ENCODE peak calls at places on chromosomes 6 and 20, in eight cellular contexts. W, V, M, S, D, J, A and Z are unnamed samples.

GRCh38 chr20:53611449-53611894 is 17.8 kb upstream of the ZNF217 start:
- DNase-seq in W (peak; percentile 74), D (no peak), S (no peak), V (peak; percentile 92), J (peak; percentile 37), M (peak; percentile 99), A (peak; percentile 25), Z (peak; percentile 90)

GRCh38 chr20:49573900-49574416 is 6.0 kb upstream of the PTGIS start:
- DNase-seq in D (no peak), M (no peak), J (no peak), W (no peak), A (peak; percentile 8), V (no peak), S (no peak), Z (no peak)

GRCh38 chr6:147382945-147383554 is 125.4 kb upstream of the SAMD5 start:
- DNase-seq in S (no peak), V (peak; percentile 34), M (peak; percentile 76), J (no peak), D (no peak), W (peak; percentile 19), A (no peak), Z (peak; percentile 55)

GRCh38 chr6:56570434-56571359 is 72.0 kb downstream of the DST start:
- DNase-seq in A (no peak), M (peak; percentile 62), D (no peak), V (peak; percentile 43), S (no peak), W (no peak), J (no peak), Z (peak; percentile 60)

GRCh38 chr20:41608606-41609005 is 9.6 kb downstream of the CHD6 start:
- DNase-seq in D (no peak), W (no peak), M (no peak), J (no peak), A (no peak), V (no peak), S (no peak), Z (no peak)

GRCh38 chr6:156885562-156885961 is 108.4 kb downstream of the ARID1B start:
- DNase-seq in S (no peak), M (no peak), V (no peak), D (no peak), W (no peak), J (no peak), A (no peak), Z (no peak)

GRCh38 chr20:38873050-38873581 is 53.1 kb upstream of the FAM83D start:
- DNase-seq in W (no peak), J (no peak), S (no peak), A (no peak), V (no peak), M (no peak), D (no peak), Z (no peak)

GRCh38 chr20:11922561-11922960 is 4.9 kb downstream of the BTBD3 start:
- DNase-seq in D (no peak), S (no peak), V (no peak), M (no peak), W (no peak), J (no peak), A (no peak), Z (no peak)

GRCh38 chr6:28785962-28786679 is 137.7 kb downstream of the TRIM27 start:
- DNase-seq in A (no peak), V (no peak), J (no peak), W (no peak), S (no peak), D (no peak), M (no peak), Z (no peak)

DNA sequence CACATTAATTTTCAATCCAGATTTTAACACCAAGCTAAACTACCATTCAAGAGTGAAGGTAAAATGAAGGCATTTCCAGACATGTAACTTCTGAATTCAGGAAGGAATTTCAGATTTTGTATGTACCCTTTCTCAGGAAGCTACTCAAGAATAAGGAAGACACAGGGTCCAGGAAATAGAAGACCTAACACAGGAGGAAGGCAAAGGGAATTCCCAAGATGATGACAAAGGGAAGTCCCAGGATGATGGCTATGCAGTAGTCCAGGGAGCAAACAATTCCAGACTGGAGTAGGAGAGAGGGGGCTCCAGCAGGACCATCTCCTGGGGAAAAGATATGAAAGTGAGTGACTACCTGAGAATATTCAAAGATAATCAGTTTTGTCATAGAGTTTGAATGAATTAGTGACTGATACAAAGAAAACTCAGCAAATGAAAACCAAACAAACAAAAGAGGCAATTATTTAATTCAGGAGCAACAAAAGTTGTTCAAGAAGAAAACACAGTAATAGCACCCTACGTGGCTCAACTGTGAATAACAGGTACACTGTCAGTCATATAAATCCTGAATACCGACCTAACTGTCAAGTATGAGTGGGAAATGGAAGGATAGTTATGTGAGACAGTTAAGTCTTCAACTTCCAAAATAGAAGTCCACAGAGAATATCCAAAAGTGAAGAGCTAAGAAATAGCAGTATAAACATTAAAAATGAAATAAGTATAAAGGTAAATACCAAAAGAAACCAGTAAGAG is 4.0 kb downstream of the RNF24 start:
- DNase-seq in J (no peak), W (peak; percentile 43), A (no peak), V (peak; percentile 41), D (no peak), S (no peak), M (no peak), Z (no peak)
- H3K4me3 ChIP-seq in J (no peak overlapping the region), W (no peak overlapping the region), A (no peak overlapping the region), V (no peak overlapping the region), D (no peak overlapping the region), S (no peak overlapping the region), M (no peak overlapping the region), Z (no peak overlapping the region)

GRCh38 chr6:43016935-43017334 is 2.9 kb downstream of the KLHDC3 start:
- DNase-seq in J (no peak), M (no peak), A (peak; percentile 40), S (peak; percentile 40), W (no peak), D (no peak), V (no peak), Z (no peak)
- H3K4me3 ChIP-seq in J (no peak overlapping the region), M (no peak overlapping the region), A (peak overlapping the region; percentile 74), S (peak overlapping the region; percentile 83), W (no peak overlapping the region), D (no peak overlapping the region), V (no peak overlapping the region), Z (no peak overlapping the region)

GRCh38 chr6:106975699-106976032 is 1.1 kb upstream of the CD24 start:
- DNase-seq in J (no peak), V (peak; percentile 51), A (no peak), W (peak; percentile 29), M (no peak), S (no peak), D (no peak), Z (peak; percentile 26)
- H3K4me3 ChIP-seq in J (peak overlapping the region; percentile 66), V (peak overlapping the region; percentile 99), A (peak overlapping the region; percentile 61), W (peak overlapping the region; percentile 88), M (no peak overlapping the region), S (peak overlapping the region; percentile 71), D (peak overlapping the region; percentile 57), Z (peak overlapping the region; percentile 82)

DNA sequence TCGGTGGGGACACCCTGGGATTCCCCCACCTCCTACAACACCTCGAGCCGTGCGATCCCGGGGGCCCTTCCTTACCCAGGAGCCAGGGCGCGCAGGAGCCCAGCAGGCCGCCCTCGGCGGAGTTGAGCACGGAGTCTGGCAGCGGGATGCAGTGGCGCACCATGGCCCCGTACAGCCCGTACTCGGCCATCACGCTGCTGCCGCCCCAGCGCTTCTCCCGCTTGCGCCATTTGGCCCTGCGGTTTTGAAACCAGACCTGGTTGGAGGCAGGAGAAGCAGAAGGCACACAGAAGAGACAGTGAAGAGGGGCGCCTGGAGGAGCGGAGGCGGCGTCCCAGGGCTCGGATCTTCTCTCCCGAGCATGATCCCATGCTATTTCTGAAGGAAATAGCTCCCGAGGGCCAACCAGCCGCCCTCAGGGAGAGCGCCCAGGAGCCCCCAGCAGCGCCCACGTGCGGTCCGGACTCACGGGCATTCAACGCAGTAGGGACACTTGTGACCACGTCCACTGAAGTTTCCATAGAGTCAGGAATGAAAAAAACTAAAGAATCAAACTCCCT is 4.3 kb downstream of the VSX1 start:
- DNase-seq in S (no peak), A (no peak), M (peak; percentile 53), V (no peak), W (no peak), J (peak; percentile 47), D (no peak), Z (no peak)
- H3K4me3 ChIP-seq in S (peak overlapping the region; percentile 56), A (peak overlapping the region; percentile 41), M (peak overlapping the region; percentile 43), V (no peak overlapping the region), W (peak overlapping the region; percentile 8), J (peak overlapping the region; percentile 27), D (no peak overlapping the region), Z (peak overlapping the region; percentile 45)